ENCODE peak calls at places on chromosomes 6 and 20, in eight cellular contexts. One of them, this sample, is unnamed.

GRCh38 chr20:54103067-54103761 is 32.8 kb upstream of the BCAS1 start:
- DNase-seq in breast epithelium: no peak
- DNase-seq in upper lobe of right lung: peak; percentile 91
- DNase-seq in lower lobe of right lung: peak; percentile 87
- DNase-seq in Panc1: no peak
- DNase-seq in Peyer's patch: peak; percentile 60
- DNase-seq in tibial nerve: peak; percentile 45
- DNase-seq in CD8-positive, alpha-beta T cell: peak; percentile 37
- DNase-seq in this sample: peak; percentile 87

GRCh38 chr6:106087548-106088325 is 1.6 kb downstream of the PRDM1 start:
- DNase-seq in tibial nerve: no peak
- DNase-seq in breast epithelium: no peak
- DNase-seq in Peyer's patch: no peak
- DNase-seq in CD8-positive, alpha-beta T cell: no peak
- DNase-seq in upper lobe of right lung: no peak
- DNase-seq in Panc1: no peak
- DNase-seq in lower lobe of right lung: no peak
- DNase-seq in this sample: peak; percentile 34

GRCh38 chr6:115551510-115551909 is 509.2 kb downstream of the FRK start:
- DNase-seq in tibial nerve: no peak
- DNase-seq in breast epithelium: no peak
- DNase-seq in lower lobe of right lung: no peak
- DNase-seq in Peyer's patch: no peak
- DNase-seq in upper lobe of right lung: no peak
- DNase-seq in Panc1: no peak
- DNase-seq in CD8-positive, alpha-beta T cell: no peak
- DNase-seq in this sample: no peak

GRCh38 chr6:161829186-161829794 is 555.4 kb upstream of the AGPAT4 start:
- DNase-seq in upper lobe of right lung: no peak
- DNase-seq in Peyer's patch: no peak
- DNase-seq in Panc1: no peak
- DNase-seq in lower lobe of right lung: no peak
- DNase-seq in CD8-positive, alpha-beta T cell: no peak
- DNase-seq in breast epithelium: no peak
- DNase-seq in tibial nerve: no peak
- DNase-seq in this sample: no peak

GRCh38 chr6:74768120-74768519 is 437.7 kb downstream of the COL12A1 start:
- DNase-seq in lower lobe of right lung: no peak
- DNase-seq in tibial nerve: no peak
- DNase-seq in Panc1: no peak
- DNase-seq in upper lobe of right lung: no peak
- DNase-seq in breast epithelium: no peak
- DNase-seq in Peyer's patch: no peak
- DNase-seq in CD8-positive, alpha-beta T cell: no peak
- DNase-seq in this sample: no peak

GRCh38 chr20:35588397-35588796 is 27.2 kb upstream of the SPAG4 start:
- DNase-seq in Peyer's patch: no peak
- DNase-seq in lower lobe of right lung: no peak
- DNase-seq in Panc1: no peak
- DNase-seq in upper lobe of right lung: no peak
- DNase-seq in CD8-positive, alpha-beta T cell: no peak
- DNase-seq in tibial nerve: no peak
- DNase-seq in breast epithelium: no peak
- DNase-seq in this sample: no peak

GRCh38 chr6:44254957-44255808 is 2.1 kb downstream of the SLC35B2 start:
- DNase-seq in breast epithelium: no peak
- DNase-seq in Panc1: no peak
- DNase-seq in upper lobe of right lung: no peak
- DNase-seq in tibial nerve: no peak
- DNase-seq in lower lobe of right lung: no peak
- DNase-seq in CD8-positive, alpha-beta T cell: no peak
- DNase-seq in Peyer's patch: no peak
- DNase-seq in this sample: no peak

GRCh38 chr6:4577406-4577805 is 198.8 kb upstream of the CDYL start:
- DNase-seq in tibial nerve: no peak
- DNase-seq in upper lobe of right lung: no peak
- DNase-seq in breast epithelium: no peak
- DNase-seq in Panc1: peak; percentile 47
- DNase-seq in Peyer's patch: no peak
- DNase-seq in CD8-positive, alpha-beta T cell: no peak
- DNase-seq in lower lobe of right lung: no peak
- DNase-seq in this sample: no peak

GRCh38 chr6:47977314-47977713 is 133.7 kb downstream of the PTCHD4 start:
- DNase-seq in lower lobe of right lung: no peak
- DNase-seq in Panc1: no peak
- DNase-seq in upper lobe of right lung: no peak
- DNase-seq in breast epithelium: no peak
- DNase-seq in CD8-positive, alpha-beta T cell: no peak
- DNase-seq in tibial nerve: no peak
- DNase-seq in Peyer's patch: no peak
- DNase-seq in this sample: no peak

GRCh38 chr6:40896696-40897095 is 142.3 kb downstream of the UNC5CL start:
- DNase-seq in tibial nerve: no peak
- DNase-seq in Panc1: no peak
- DNase-seq in CD8-positive, alpha-beta T cell: no peak
- DNase-seq in Peyer's patch: no peak
- DNase-seq in upper lobe of right lung: no peak
- DNase-seq in lower lobe of right lung: no peak
- DNase-seq in breast epithelium: no peak
- DNase-seq in this sample: no peak

GRCh38 chr6:90406957-90407356 is 110.3 kb upstream of the BACH2 start:
- DNase-seq in Panc1: no peak
- DNase-seq in breast epithelium: no peak
- DNase-seq in Peyer's patch: no peak
- DNase-seq in CD8-positive, alpha-beta T cell: no peak
- DNase-seq in upper lobe of right lung: no peak
- DNase-seq in lower lobe of right lung: no peak
- DNase-seq in tibial nerve: no peak
- DNase-seq in this sample: no peak

GRCh38 chr20:44416082-44416715 is 59.5 kb upstream of the TTPAL start:
- DNase-seq in upper lobe of right lung: no peak
- DNase-seq in lower lobe of right lung: no peak
- DNase-seq in Panc1: no peak
- DNase-seq in tibial nerve: no peak
- DNase-seq in breast epithelium: no peak
- DNase-seq in CD8-positive, alpha-beta T cell: no peak
- DNase-seq in Peyer's patch: no peak
- DNase-seq in this sample: no peak

GRCh38 chr20:18545566-18545965 is 21.7 kb upstream of the SMIM26 start:
- DNase-seq in lower lobe of right lung: no peak
- DNase-seq in breast epithelium: no peak
- DNase-seq in tibial nerve: no peak
- DNase-seq in CD8-positive, alpha-beta T cell: no peak
- DNase-seq in upper lobe of right lung: no peak
- DNase-seq in Panc1: no peak
- DNase-seq in Peyer's patch: no peak
- DNase-seq in this sample: no peak

GRCh38 chr6:132357120-132357519 is 44.2 kb downstream of the MOXD1 start:
- DNase-seq in tibial nerve: no peak
- DNase-seq in lower lobe of right lung: no peak
- DNase-seq in upper lobe of right lung: no peak
- DNase-seq in Peyer's patch: no peak
- DNase-seq in CD8-positive, alpha-beta T cell: no peak
- DNase-seq in Panc1: no peak
- DNase-seq in breast epithelium: no peak
- DNase-seq in this sample: no peak

GRCh38 chr6:27290850-27291208 is 21.2 kb downstream of the POM121L2 start:
- DNase-seq in upper lobe of right lung: no peak
- DNase-seq in CD8-positive, alpha-beta T cell: no peak
- DNase-seq in breast epithelium: no peak
- DNase-seq in Panc1: no peak
- DNase-seq in lower lobe of right lung: no peak
- DNase-seq in tibial nerve: no peak
- DNase-seq in Peyer's patch: no peak
- DNase-seq in this sample: no peak
- H3K4me3 ChIP-seq in upper lobe of right lung: no peak overlapping the region
- H3K4me3 ChIP-seq in CD8-positive, alpha-beta T cell: no peak overlapping the region
- H3K4me3 ChIP-seq in breast epithelium: no peak overlapping the region
- H3K4me3 ChIP-seq in Panc1: peak overlapping the region; percentile 46
- H3K4me3 ChIP-seq in lower lobe of right lung: no peak overlapping the region
- H3K4me3 ChIP-seq in tibial nerve: no peak overlapping the region
- H3K4me3 ChIP-seq in Peyer's patch: no peak overlapping the region
- H3K4me3 ChIP-seq in this sample: no peak overlapping the region

GRCh38 chr6:7912736-7913517 is 2.3 kb upstream of the TXNDC5 start:
- DNase-seq in breast epithelium: no peak
- DNase-seq in CD8-positive, alpha-beta T cell: no peak
- DNase-seq in lower lobe of right lung: no peak
- DNase-seq in tibial nerve: no peak
- DNase-seq in Panc1: no peak
- DNase-seq in Peyer's patch: no peak
- DNase-seq in upper lobe of right lung: no peak
- DNase-seq in this sample: no peak

GRCh38 chr6:7910298-7910653 is 312 bp downstream of the TXNDC5 start:
- DNase-seq in Peyer's patch: no peak
- DNase-seq in Panc1: no peak
- DNase-seq in lower lobe of right lung: no peak
- DNase-seq in breast epithelium: no peak
- DNase-seq in CD8-positive, alpha-beta T cell: no peak
- DNase-seq in tibial nerve: no peak
- DNase-seq in upper lobe of right lung: no peak
- DNase-seq in this sample: no peak

GRCh38 chr6:7912024-7912423 is 1.4 kb upstream of the TXNDC5 start:
- DNase-seq in upper lobe of right lung: no peak
- DNase-seq in Peyer's patch: no peak
- DNase-seq in lower lobe of right lung: no peak
- DNase-seq in tibial nerve: no peak
- DNase-seq in CD8-positive, alpha-beta T cell: no peak
- DNase-seq in breast epithelium: no peak
- DNase-seq in Panc1: no peak
- DNase-seq in this sample: no peak

GRCh38 chr6:7910654-7911344 is at the start of gene TXNDC5:
- DNase-seq in Panc1: no peak
- DNase-seq in CD8-positive, alpha-beta T cell: peak; percentile 38
- DNase-seq in upper lobe of right lung: peak; percentile 93
- DNase-seq in Peyer's patch: peak; percentile 72
- DNase-seq in tibial nerve: peak; percentile 62
- DNase-seq in breast epithelium: peak; percentile 36
- DNase-seq in lower lobe of right lung: peak; percentile 86
- DNase-seq in this sample: peak; percentile 87

DNA sequence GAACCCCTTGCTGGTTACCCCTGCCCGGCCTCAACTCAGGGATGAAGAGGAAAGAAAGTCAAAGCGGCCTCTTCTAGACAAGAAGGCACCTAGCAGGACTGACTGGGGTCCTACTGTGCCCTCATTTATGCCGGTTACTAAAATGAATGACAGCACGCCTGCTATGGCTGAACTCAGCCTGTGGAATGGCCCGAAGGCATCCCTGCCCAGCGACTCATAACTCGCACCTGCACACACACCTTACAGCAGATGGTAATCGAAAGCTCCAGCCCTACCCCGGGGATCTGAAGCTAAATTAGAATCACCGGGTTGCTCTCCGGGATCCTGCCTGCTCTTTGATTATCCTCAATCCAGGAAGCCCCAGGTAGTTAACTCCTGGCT is 747 bp upstream of the TXNDC5 start:
- DNase-seq in tibial nerve: no peak
- DNase-seq in Peyer's patch: no peak
- DNase-seq in breast epithelium: no peak
- DNase-seq in lower lobe of right lung: no peak
- DNase-seq in CD8-positive, alpha-beta T cell: no peak
- DNase-seq in Panc1: no peak
- DNase-seq in upper lobe of right lung: no peak
- DNase-seq in this sample: peak; percentile 44
- H3K4me1 ChIP-seq in tibial nerve: peaks cover 4% of the 10 kb centered on the region
- H3K4me1 ChIP-seq in Peyer's patch: no peaks in the 10 kb centered on the region
- H3K4me1 ChIP-seq in breast epithelium: no peaks in the 10 kb centered on the region
- H3K4me1 ChIP-seq in lower lobe of right lung: peaks cover 36% of the 10 kb centered on the region
- H3K4me1 ChIP-seq in CD8-positive, alpha-beta T cell: peaks cover 15% of the 10 kb centered on the region
- H3K4me1 ChIP-seq in Panc1: peaks cover 13% of the 10 kb centered on the region
- H3K4me1 ChIP-seq in upper lobe of right lung: peaks cover 23% of the 10 kb centered on the region
- H3K4me1 ChIP-seq in this sample: peaks cover 6% of the 10 kb centered on the region

GRCh38 chr6:129195666-129196065 is 312.7 kb downstream of the LAMA2 start:
- DNase-seq in upper lobe of right lung: no peak
- DNase-seq in lower lobe of right lung: no peak
- DNase-seq in Peyer's patch: no peak
- DNase-seq in breast epithelium: no peak
- DNase-seq in tibial nerve: no peak
- DNase-seq in Panc1: no peak
- DNase-seq in CD8-positive, alpha-beta T cell: no peak
- DNase-seq in this sample: no peak
- TF ChIP-seq CTCF in upper lobe of right lung: no peak
- TF ChIP-seq CTCF in lower lobe of right lung: no peak
- TF ChIP-seq CTCF in Peyer's patch: no peak
- TF ChIP-seq CTCF in breast epithelium: no peak
- TF ChIP-seq CTCF in tibial nerve: no peak
- TF ChIP-seq CTCF in Panc1: no peak
- TF ChIP-seq CTCF in CD8-positive, alpha-beta T cell: no peak
- TF ChIP-seq CTCF in this sample: no peak

DNA sequence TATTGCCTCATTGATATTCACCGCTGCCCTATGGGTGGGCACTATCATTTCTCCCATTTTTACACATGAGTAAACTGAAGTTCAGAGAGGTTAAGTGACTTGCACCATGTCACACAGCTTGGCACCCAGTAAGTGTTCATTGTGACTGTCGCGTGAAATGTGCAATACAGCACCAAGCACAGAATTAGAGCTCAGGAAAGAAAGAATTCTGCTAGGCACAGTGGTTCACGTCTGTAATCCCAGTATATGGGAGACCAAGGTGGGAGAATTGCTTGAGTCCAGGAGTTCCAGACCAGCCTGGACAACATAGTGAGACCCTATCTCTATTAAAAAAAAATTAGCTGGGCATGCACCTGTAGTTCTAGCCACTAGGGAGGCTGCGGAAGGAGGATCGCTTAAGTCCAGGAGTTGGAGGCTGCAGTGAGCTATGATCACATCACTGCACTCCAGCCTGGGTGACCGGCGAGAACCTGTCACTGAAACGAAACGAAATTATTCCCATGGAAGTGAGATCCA is 626 bp downstream of the SLC13A3 start:
- DNase-seq in CD8-positive, alpha-beta T cell: no peak
- DNase-seq in upper lobe of right lung: no peak
- DNase-seq in lower lobe of right lung: no peak
- DNase-seq in breast epithelium: no peak
- DNase-seq in Peyer's patch: no peak
- DNase-seq in tibial nerve: no peak
- DNase-seq in Panc1: no peak
- DNase-seq in this sample: no peak
- H3K4me3 ChIP-seq in CD8-positive, alpha-beta T cell: no peak overlapping the region
- H3K4me3 ChIP-seq in upper lobe of right lung: no peak overlapping the region
- H3K4me3 ChIP-seq in lower lobe of right lung: no peak overlapping the region
- H3K4me3 ChIP-seq in breast epithelium: no peak overlapping the region
- H3K4me3 ChIP-seq in Peyer's patch: no peak overlapping the region
- H3K4me3 ChIP-seq in tibial nerve: peak overlapping the region; percentile 44
- H3K4me3 ChIP-seq in Panc1: peak overlapping the region; percentile 25
- H3K4me3 ChIP-seq in this sample: no peak overlapping the region

GRCh38 chr6:143349530-143349929 is 101.0 kb downstream of the ADAT2 start:
- DNase-seq in Panc1: no peak
- DNase-seq in breast epithelium: no peak
- DNase-seq in upper lobe of right lung: no peak
- DNase-seq in lower lobe of right lung: no peak
- DNase-seq in tibial nerve: no peak
- DNase-seq in CD8-positive, alpha-beta T cell: no peak
- DNase-seq in Peyer's patch: no peak
- DNase-seq in this sample: no peak
- H3K4me1 ChIP-seq in Panc1: no peaks in the 10 kb centered on the region
- H3K4me1 ChIP-seq in breast epithelium: no peaks in the 10 kb centered on the region
- H3K4me1 ChIP-seq in upper lobe of right lung: no peaks in the 10 kb centered on the region
- H3K4me1 ChIP-seq in lower lobe of right lung: no peaks in the 10 kb centered on the region
- H3K4me1 ChIP-seq in tibial nerve: no peaks in the 10 kb centered on the region
- H3K4me1 ChIP-seq in CD8-positive, alpha-beta T cell: no peaks in the 10 kb centered on the region
- H3K4me1 ChIP-seq in Peyer's patch: no peaks in the 10 kb centered on the region
- H3K4me1 ChIP-seq in this sample: no peaks in the 10 kb centered on the region

GRCh38 chr6:108558372-108559096 is 2.2 kb upstream of the FOXO3 start:
- DNase-seq in upper lobe of right lung: peak; percentile 99
- DNase-seq in lower lobe of right lung: peak; percentile 99
- DNase-seq in breast epithelium: peak; percentile 99
- DNase-seq in tibial nerve: peak; percentile 98
- DNase-seq in Panc1: peak; percentile 94
- DNase-seq in Peyer's patch: peak; percentile 99
- DNase-seq in CD8-positive, alpha-beta T cell: peak; percentile 93
- DNase-seq in this sample: peak; percentile 98
- TF ChIP-seq CTCF in upper lobe of right lung: no peak
- TF ChIP-seq CTCF in lower lobe of right lung: no peak
- TF ChIP-seq CTCF in breast epithelium: no peak
- TF ChIP-seq CTCF in tibial nerve: no peak
- TF ChIP-seq CTCF in Panc1: no peak
- TF ChIP-seq CTCF in Peyer's patch: peak; percentile 2
- TF ChIP-seq CTCF in CD8-positive, alpha-beta T cell: no peak
- TF ChIP-seq CTCF in this sample: no peak

This sample was measured in mucosa of descending colon.